ENCODE peak calls at places on chromosomes 13 and 19, in five cellular contexts. V is T-helper 2 cell; U is sigmoid colon; M is T-cell; P is activated T-helper 1 cell treated with anti-CD3 and anti-CD28 coated beads, Interleukin-12 subunit alpha, Interleukin-12 subunit beta, Interleukin-2, Interleukin-4 antibody, amounts not matched to agents 30 ng/mL and 10 ng/mL and 1 ng/mL, durations not matched to agents 14 hours and 24 hours and 36 hours. A is an unnamed sample.

GRCh38 chr13:114130131-114130707 is 2.2 kb downstream of the RASA3 start:
- DNase-seq in V (no peak), U (no peak), M (no peak), P (no peak), A (no peak)

GRCh38 chr19:53432088-53432661 is 391 bp downstream of the ZNF761 start:
- DNase-seq in V (peak; percentile 27), U (peak; percentile 76), M (no peak), P (no peak), A (no peak)

GRCh38 chr13:101811440-101811839 is 359.0 kb downstream of the ITGBL1 start:
- DNase-seq in V (no peak), U (no peak), M (no peak), P (no peak), A (no peak)

GRCh38 chr19:36687214-36688056 is at the start of gene ZNF567:
- DNase-seq in V (peak; percentile 98), U (peak; percentile 98), M (peak; percentile 90), P (peak; percentile 97), A (peak; percentile 95)

GRCh38 chr13:74696148-74696922 is 562.1 kb upstream of the KLF12 start:
- DNase-seq in V (no peak), U (no peak), M (no peak), P (no peak), A (no peak)

GRCh38 chr19:47761566-47761965 is 16.2 kb downstream of the NOP53 start:
- DNase-seq in V (no peak), U (no peak), M (no peak), P (no peak), A (no peak)

GRCh38 chr19:40279120-40279551 is 6.0 kb downstream of the AKT2 start:
- DNase-seq in V (no peak), U (peak; percentile 87), M (no peak), P (no peak), A (no peak)

GRCh38 chr13:69423844-69424243 is 683.8 kb upstream of the ATXN8OS start:
- DNase-seq in V (no peak), U (no peak), M (no peak), P (no peak), A (no peak)

GRCh38 chr13:25902946-25903345 is 148.9 kb downstream of the SHISA2 start:
- DNase-seq in V (peak; percentile 83), U (no peak), M (no peak), P (peak; percentile 20), A (no peak)

GRCh38 chr19:10203686-10204085 is 8.9 kb upstream of the DNMT1 start:
- DNase-seq in V (no peak), U (no peak), M (no peak), P (no peak), A (no peak)

GRCh38 chr13:21576424-21576823 is 27.5 kb downstream of the MICU2 start:
- DNase-seq in V (no peak), U (no peak), M (no peak), P (no peak), A (no peak)

GRCh38 chr19:21824679-21825078 is 11.3 kb downstream of the ZNF43 start:
- DNase-seq in V (no peak), U (no peak), M (no peak), P (no peak), A (no peak)

GRCh38 chr13:45626731-45627374 is 11.3 kb upstream of the ERICH6B start:
- DNase-seq in V (peak; percentile 37), U (no peak), M (no peak), P (no peak), A (no peak)

GRCh38 chr19:33497151-33497777 is 24.3 kb downstream of the PEPD start:
- DNase-seq in V (no peak), U (peak; percentile 50), M (no peak), P (no peak), A (no peak)

GRCh38 chr13:100234006-100234405 is 145.1 kb downstream of the PCCA start:
- DNase-seq in V (no peak), U (no peak), M (no peak), P (no peak), A (no peak)

GRCh38 chr13:111448504-111448903 is 128.1 kb downstream of the TEX29 start:
- DNase-seq in V (no peak), U (no peak), M (no peak), P (no peak), A (no peak)

GRCh38 chr13:19169991-19170390 is 11.6 kb downstream of the TUBA3C start:
- DNase-seq in V (no peak), U (no peak), M (no peak), P (no peak), A (no peak)

GRCh38 chr13:113647351-113648217 is 10.4 kb downstream of the ATP4B start:
- DNase-seq in V (no peak), U (peak; percentile 95), M (no peak), P (no peak), A (no peak)

A was measured in HepG2.